ENCODE peak calls at places on chromosomes 3 and 15, in six cellular contexts. One of them, this sample, is unnamed.

GRCh38 chr3:60017631-60018030 is 967.8 kb upstream of the CFAP20DC start:
- DNase-seq in astrocyte: peak; percentile 93
- DNase-seq in transverse colon: no peak
- DNase-seq in foreskin keratinocyte: peak; percentile 40
- DNase-seq in ovary: no peak
- DNase-seq in colonic mucosa: no peak
- DNase-seq in this sample: peak; percentile 55

GRCh38 chr15:34182942-34183341 is 27.0 kb downstream of the KATNBL1 start:
- DNase-seq in ovary: no peak
- DNase-seq in foreskin keratinocyte: no peak
- DNase-seq in astrocyte: no peak
- DNase-seq in transverse colon: no peak
- DNase-seq in colonic mucosa: no peak
- DNase-seq in this sample: peak; percentile 27

GRCh38 chr3:126552688-126553283 is 5.9 kb downstream of the C3orf22 start:
- DNase-seq in astrocyte: no peak
- DNase-seq in foreskin keratinocyte: no peak
- DNase-seq in colonic mucosa: no peak
- DNase-seq in transverse colon: peak; percentile 4
- DNase-seq in ovary: peak; percentile 7
- DNase-seq in this sample: no peak

GRCh38 chr15:62059818-62060115 is 480 bp downstream of the VPS13C start:
- DNase-seq in transverse colon: peak; percentile 76
- DNase-seq in colonic mucosa: peak; percentile 74
- DNase-seq in foreskin keratinocyte: no peak
- DNase-seq in astrocyte: peak; percentile 36
- DNase-seq in ovary: peak; percentile 58
- DNase-seq in this sample: peak; percentile 17

GRCh38 chr3:24302382-24302781 is 192.3 kb downstream of the THRB start:
- DNase-seq in transverse colon: no peak
- DNase-seq in foreskin keratinocyte: no peak
- DNase-seq in astrocyte: no peak
- DNase-seq in colonic mucosa: no peak
- DNase-seq in ovary: no peak
- DNase-seq in this sample: no peak

GRCh38 chr3:154979327-154979726 is 100.8 kb upstream of the MME start:
- DNase-seq in astrocyte: no peak
- DNase-seq in ovary: no peak
- DNase-seq in foreskin keratinocyte: no peak
- DNase-seq in transverse colon: no peak
- DNase-seq in colonic mucosa: no peak
- DNase-seq in this sample: no peak

GRCh38 chr15:67164811-67165652 is 89.4 kb downstream of the AAGAB start:
- DNase-seq in foreskin keratinocyte: no peak
- DNase-seq in colonic mucosa: no peak
- DNase-seq in transverse colon: no peak
- DNase-seq in ovary: peak; percentile 81
- DNase-seq in astrocyte: peak; percentile 83
- DNase-seq in this sample: no peak

GRCh38 chr3:184031187-184031792 is at the start of gene HTR3D:
- DNase-seq in colonic mucosa: no peak
- DNase-seq in foreskin keratinocyte: no peak
- DNase-seq in ovary: no peak
- DNase-seq in transverse colon: no peak
- DNase-seq in astrocyte: no peak
- DNase-seq in this sample: no peak

GRCh38 chr15:57003418-57003817 is 85.0 kb downstream of the TCF12 start:
- DNase-seq in foreskin keratinocyte: no peak
- DNase-seq in transverse colon: no peak
- DNase-seq in astrocyte: peak; percentile 92
- DNase-seq in colonic mucosa: no peak
- DNase-seq in ovary: no peak
- DNase-seq in this sample: peak; percentile 72

GRCh38 chr3:189512039-189512438 is 119.2 kb upstream of the TP63 start:
- DNase-seq in transverse colon: no peak
- DNase-seq in foreskin keratinocyte: no peak
- DNase-seq in ovary: no peak
- DNase-seq in colonic mucosa: no peak
- DNase-seq in astrocyte: no peak
- DNase-seq in this sample: no peak

GRCh38 chr3:164199982-164200823 is 878.1 kb downstream of the SI start:
- DNase-seq in colonic mucosa: no peak
- DNase-seq in ovary: no peak
- DNase-seq in transverse colon: no peak
- DNase-seq in foreskin keratinocyte: no peak
- DNase-seq in astrocyte: no peak
- DNase-seq in this sample: no peak

GRCh38 chr3:195443391-195443989 is 670 bp upstream of the ACAP2 start:
- DNase-seq in transverse colon: no peak
- DNase-seq in colonic mucosa: no peak
- DNase-seq in foreskin keratinocyte: no peak
- DNase-seq in astrocyte: no peak
- DNase-seq in ovary: no peak
- DNase-seq in this sample: no peak

GRCh38 chr3:54434761-54435160 is 312.4 kb downstream of the CACNA2D3 start:
- DNase-seq in ovary: no peak
- DNase-seq in foreskin keratinocyte: no peak
- DNase-seq in astrocyte: no peak
- DNase-seq in colonic mucosa: no peak
- DNase-seq in transverse colon: no peak
- DNase-seq in this sample: no peak

GRCh38 chr15:57044072-57044702 is 125.7 kb downstream of the TCF12 start:
- DNase-seq in transverse colon: no peak
- DNase-seq in astrocyte: no peak
- DNase-seq in foreskin keratinocyte: no peak
- DNase-seq in ovary: no peak
- DNase-seq in colonic mucosa: no peak
- DNase-seq in this sample: no peak

GRCh38 chr15:34914316-34914715 is 55.2 kb downstream of the AQR start:
- DNase-seq in foreskin keratinocyte: no peak
- DNase-seq in colonic mucosa: no peak
- DNase-seq in ovary: no peak
- DNase-seq in astrocyte: no peak
- DNase-seq in transverse colon: no peak
- DNase-seq in this sample: no peak

GRCh38 chr3:123258359-123258758 is 56.6 kb downstream of the SEC22A start:
- DNase-seq in astrocyte: no peak
- DNase-seq in transverse colon: no peak
- DNase-seq in foreskin keratinocyte: no peak
- DNase-seq in colonic mucosa: no peak
- DNase-seq in ovary: no peak
- DNase-seq in this sample: no peak

GRCh38 chr3:139236336-139236735 is 107.5 kb upstream of the MRPS22 start:
- DNase-seq in astrocyte: no peak
- DNase-seq in foreskin keratinocyte: no peak
- DNase-seq in colonic mucosa: no peak
- DNase-seq in ovary: no peak
- DNase-seq in transverse colon: no peak
- DNase-seq in this sample: no peak

GRCh38 chr3:165854696-165855095 is 17.5 kb upstream of the BCHE start:
- DNase-seq in foreskin keratinocyte: no peak
- DNase-seq in transverse colon: no peak
- DNase-seq in ovary: no peak
- DNase-seq in colonic mucosa: no peak
- DNase-seq in astrocyte: peak; percentile 16
- DNase-seq in this sample: peak; percentile 58

GRCh38 chr3:112656045-112656444 is 15.1 kb upstream of the CCDC80 start:
- DNase-seq in foreskin keratinocyte: no peak
- DNase-seq in astrocyte: no peak
- DNase-seq in transverse colon: no peak
- DNase-seq in ovary: no peak
- DNase-seq in colonic mucosa: no peak
- DNase-seq in this sample: peak; percentile 42

GRCh38 chr3:13750731-13751130 is 129.1 kb downstream of the WNT7A start:
- DNase-seq in foreskin keratinocyte: no peak
- DNase-seq in colonic mucosa: no peak
- DNase-seq in astrocyte: no peak
- DNase-seq in transverse colon: no peak
- DNase-seq in ovary: no peak
- DNase-seq in this sample: no peak

GRCh38 chr3:146469206-146470017 is at the start of gene PLSCR2:
- DNase-seq in transverse colon: peak; percentile 83
- DNase-seq in colonic mucosa: peak; percentile 83
- DNase-seq in foreskin keratinocyte: no peak
- DNase-seq in astrocyte: no peak
- DNase-seq in ovary: peak; percentile 59
- DNase-seq in this sample: peak; percentile 69

GRCh38 chr3:71061037-71061436 is 522.5 kb downstream of the FOXP1 start:
- DNase-seq in transverse colon: no peak
- DNase-seq in colonic mucosa: no peak
- DNase-seq in foreskin keratinocyte: no peak
- DNase-seq in ovary: no peak
- DNase-seq in astrocyte: no peak
- DNase-seq in this sample: peak; percentile 25

GRCh38 chr3:71062920-71063767 is 520.4 kb downstream of the FOXP1 start:
- DNase-seq in astrocyte: peak; percentile 57
- DNase-seq in foreskin keratinocyte: no peak
- DNase-seq in ovary: no peak
- DNase-seq in transverse colon: no peak
- DNase-seq in colonic mucosa: no peak
- DNase-seq in this sample: peak; percentile 56

GRCh38 chr3:71060536-71060935 is 523.0 kb downstream of the FOXP1 start:
- DNase-seq in transverse colon: no peak
- DNase-seq in ovary: no peak
- DNase-seq in colonic mucosa: no peak
- DNase-seq in astrocyte: no peak
- DNase-seq in foreskin keratinocyte: no peak
- DNase-seq in this sample: peak; percentile 38

GRCh38 chr3:71062037-71062919 is 521.2 kb downstream of the FOXP1 start:
- DNase-seq in foreskin keratinocyte: no peak
- DNase-seq in astrocyte: no peak
- DNase-seq in ovary: no peak
- DNase-seq in transverse colon: no peak
- DNase-seq in colonic mucosa: no peak
- DNase-seq in this sample: peak; percentile 42

GRCh38 chr3:71061581-71061980 is 521.9 kb downstream of the FOXP1 start:
- DNase-seq in astrocyte: no peak
- DNase-seq in ovary: no peak
- DNase-seq in transverse colon: no peak
- DNase-seq in colonic mucosa: no peak
- DNase-seq in foreskin keratinocyte: no peak
- DNase-seq in this sample: peak; percentile 62
- H3K27me3 ChIP-seq in astrocyte: no peaks in the 10 kb centered on the region
- H3K27me3 ChIP-seq in ovary: no peaks in the 10 kb centered on the region
- H3K27me3 ChIP-seq in transverse colon: no peaks in the 10 kb centered on the region
- H3K27me3 ChIP-seq in colonic mucosa: no peaks in the 10 kb centered on the region
- H3K27me3 ChIP-seq in foreskin keratinocyte: no peaks in the 10 kb centered on the region
- H3K27me3 ChIP-seq in this sample: no peaks in the 10 kb centered on the region

DNA sequence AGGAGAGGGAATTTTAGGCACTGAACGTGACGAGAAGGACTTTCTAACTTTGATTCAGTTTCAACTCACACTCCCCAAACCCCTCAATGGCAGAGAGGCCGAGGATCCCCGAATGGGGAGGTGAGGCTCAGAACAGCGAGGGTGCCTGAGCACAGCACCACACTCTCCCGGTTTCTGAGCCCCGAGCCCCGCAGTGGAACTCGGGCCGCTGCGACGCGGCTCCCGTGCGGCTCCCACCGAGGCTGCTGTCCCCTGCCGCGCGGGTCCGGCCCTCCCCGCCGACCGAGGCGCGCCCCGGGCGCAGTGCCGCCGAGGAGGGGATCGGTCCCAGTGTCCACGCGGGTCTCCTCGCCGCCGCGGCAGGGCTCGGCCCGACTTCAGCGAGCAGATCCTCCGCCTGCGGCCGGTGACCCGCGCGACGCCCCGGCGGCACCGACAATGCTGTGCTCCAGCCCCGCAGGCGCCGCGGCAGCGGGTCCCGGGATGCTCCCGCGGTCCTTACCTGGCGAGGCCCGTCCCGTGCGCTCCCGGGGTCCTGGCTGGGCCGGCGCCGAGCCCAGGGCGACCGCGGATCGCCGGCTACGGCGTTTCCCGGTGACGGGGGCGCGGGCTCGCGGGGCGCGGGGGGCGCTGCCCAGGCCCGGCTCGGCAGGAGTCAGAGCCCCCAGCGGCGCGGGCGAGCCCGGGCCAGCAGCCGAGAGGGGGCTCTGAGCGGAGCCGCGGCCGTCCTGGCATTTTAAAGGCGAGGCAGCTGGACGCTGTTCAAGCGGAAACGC is at the start of gene CTXND1:
- DNase-seq in colonic mucosa: no peak
- DNase-seq in foreskin keratinocyte: no peak
- DNase-seq in astrocyte: no peak
- DNase-seq in ovary: peak; percentile 22
- DNase-seq in transverse colon: no peak
- DNase-seq in this sample: no peak
- H3K27me3 ChIP-seq in colonic mucosa: peaks cover 30% of the 10 kb centered on the region
- H3K27me3 ChIP-seq in foreskin keratinocyte: peaks cover 81% of the 10 kb centered on the region
- H3K27me3 ChIP-seq in astrocyte: peaks cover 48% of the 10 kb centered on the region
- H3K27me3 ChIP-seq in ovary: no peaks in the 10 kb centered on the region
- H3K27me3 ChIP-seq in transverse colon: peaks cover 81% of the 10 kb centered on the region
- H3K27me3 ChIP-seq in this sample: peaks cover 93% of the 10 kb centered on the region

DNA sequence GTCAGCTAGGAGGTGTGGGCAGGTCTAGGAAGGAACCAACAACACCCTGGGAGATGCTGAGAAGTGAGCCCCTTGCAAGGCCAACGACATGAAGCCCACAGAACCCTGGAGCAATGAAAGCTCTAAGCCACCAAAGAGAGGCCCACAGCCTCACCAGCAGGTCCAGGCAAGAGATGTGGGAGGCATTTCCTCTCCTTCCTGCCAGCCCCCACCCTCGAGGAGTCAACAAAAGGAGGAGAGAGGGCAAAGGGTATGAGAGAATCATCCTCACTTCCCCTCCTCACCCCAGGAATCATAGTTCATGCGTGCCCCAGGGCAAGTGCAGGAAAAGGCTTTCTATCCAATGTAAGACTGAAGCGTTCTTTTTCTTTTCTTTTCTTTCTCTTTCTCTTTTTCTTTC is 195.8 kb downstream of the SHQ1 start:
- DNase-seq in transverse colon: no peak
- DNase-seq in colonic mucosa: no peak
- DNase-seq in astrocyte: no peak
- DNase-seq in ovary: no peak
- DNase-seq in foreskin keratinocyte: no peak
- DNase-seq in this sample: no peak
- H3K27me3 ChIP-seq in transverse colon: peaks cover 15% of the 10 kb centered on the region
- H3K27me3 ChIP-seq in colonic mucosa: no peaks in the 10 kb centered on the region
- H3K27me3 ChIP-seq in astrocyte: peaks cover 12% of the 10 kb centered on the region
- H3K27me3 ChIP-seq in ovary: no peaks in the 10 kb centered on the region
- H3K27me3 ChIP-seq in foreskin keratinocyte: peaks cover 10% of the 10 kb centered on the region
- H3K27me3 ChIP-seq in this sample: peaks cover 5% of the 10 kb centered on the region

GRCh38 chr3:46367811-46368210 is 2.9 kb upstream of the CCR5 start:
- DNase-seq in astrocyte: no peak
- DNase-seq in foreskin keratinocyte: no peak
- DNase-seq in colonic mucosa: no peak
- DNase-seq in transverse colon: no peak
- DNase-seq in ovary: no peak
- DNase-seq in this sample: no peak

GRCh38 chr3:46370784-46371183 is at the start of gene CCR5:
- DNase-seq in astrocyte: no peak
- DNase-seq in colonic mucosa: no peak
- DNase-seq in foreskin keratinocyte: no peak
- DNase-seq in ovary: no peak
- DNase-seq in transverse colon: no peak
- DNase-seq in this sample: peak; percentile 35

GRCh38 chr3:46368569-46368968 is 2.2 kb upstream of the CCR5 start:
- DNase-seq in astrocyte: no peak
- DNase-seq in transverse colon: peak; percentile 77
- DNase-seq in foreskin keratinocyte: no peak
- DNase-seq in colonic mucosa: peak; percentile 47
- DNase-seq in ovary: no peak
- DNase-seq in this sample: peak; percentile 68

GRCh38 chr3:46371802-46372340 is 1.1 kb downstream of the CCR5 start:
- DNase-seq in astrocyte: no peak
- DNase-seq in colonic mucosa: no peak
- DNase-seq in transverse colon: no peak
- DNase-seq in foreskin keratinocyte: no peak
- DNase-seq in ovary: no peak
- DNase-seq in this sample: peak; percentile 46

GRCh38 chr3:46369675-46370132 is 1.0 kb upstream of the CCR5 start:
- DNase-seq in ovary: no peak
- DNase-seq in transverse colon: no peak
- DNase-seq in foreskin keratinocyte: no peak
- DNase-seq in astrocyte: no peak
- DNase-seq in colonic mucosa: no peak
- DNase-seq in this sample: no peak
- H3K27me3 ChIP-seq in ovary: no peaks in the 10 kb centered on the region
- H3K27me3 ChIP-seq in transverse colon: no peaks in the 10 kb centered on the region
- H3K27me3 ChIP-seq in foreskin keratinocyte: peaks cover 31% of the 10 kb centered on the region
- H3K27me3 ChIP-seq in astrocyte: peaks cover 46% of the 10 kb centered on the region
- H3K27me3 ChIP-seq in colonic mucosa: no peaks in the 10 kb centered on the region
- H3K27me3 ChIP-seq in this sample: no peaks in the 10 kb centered on the region

This sample was measured in PC-3.